ENCODE peak calls at places on chromosome 21, in ten cellular contexts. C is BE2C, K is heart left ventricle, U is esophagus muscularis mucosa, E is tibial artery, D is fibroblast of lung, L is spleen, B is A549, V is esophagus squamous epithelium, X is cardiac muscle cell. R is an unnamed sample.
A peak's percentile ranks its signal among the peaks of the same experiment; 100 is the strongest.

GRCh38 chr21:33053986-33054385 is 16.0 kb upstream of the OLIG1 start:
- DNase-seq in C (no peak), K (no peak), U (no peak), E (no peak), D (no peak), L (no peak), B (no peak), V (no peak), X (no peak), R (no peak)

GRCh38 chr21:38811257-38811656 is 5.5 kb downstream of the ETS2 start:
- DNase-seq in C (no peak), K (no peak), U (no peak), E (no peak), D (peak; percentile 89), L (no peak), B (peak; percentile 35), V (no peak), X (no peak), R (no peak)

GRCh38 chr21:33481314-33481943 is 1.7 kb upstream of the TMEM50B start:
- DNase-seq in C (no peak), K (no peak), U (no peak), E (no peak), D (no peak), L (no peak), B (no peak), V (no peak), X (no peak), R (no peak)

GRCh38 chr21:24895885-24896734 is 711.2 kb downstream of the MRPL39 start:
- DNase-seq in C (peak; percentile 50), K (no peak), U (no peak), E (no peak), D (peak; percentile 52), L (no peak), B (no peak), V (no peak), X (peak; percentile 29), R (no peak)

GRCh38 chr21:31201548-31201947 is 142.5 kb downstream of the TIAM1 start:
- DNase-seq in C (no peak), K (peak; percentile 34), U (no peak), E (peak; percentile 84), D (peak; percentile 63), L (no peak), B (no peak), V (no peak), X (no peak), R (no peak)

GRCh38 chr21:45525910-45526306 is 16.3 kb downstream of the SLC19A1 start:
- DNase-seq in C (peak; percentile 8), K (no peak), U (no peak), E (no peak), D (no peak), L (peak; percentile 64), B (no peak), V (no peak), X (no peak), R (peak; percentile 20)

GRCh38 chr21:33939224-33939623 is 23.6 kb upstream of the ATP5PO start:
- DNase-seq in C (no peak), K (no peak), U (no peak), E (no peak), D (peak; percentile 52), L (no peak), B (no peak), V (no peak), X (no peak), R (no peak)

GRCh38 chr21:33682992-33683627 is 40.8 kb downstream of the ITSN1 start:
- DNase-seq in C (no peak), K (no peak), U (no peak), E (no peak), D (peak; percentile 77), L (no peak), B (peak; percentile 77), V (no peak), X (peak; percentile 28), R (no peak)

GRCh38 chr21:40844935-40845334 is 2.0 kb downstream of the DSCAM start:
- DNase-seq in C (no peak), K (no peak), U (peak; percentile 39), E (no peak), D (no peak), L (no peak), B (no peak), V (no peak), X (no peak), R (no peak)

GRCh38 chr21:40840441-40840840 is 6.5 kb downstream of the DSCAM start:
- DNase-seq in C (no peak), K (no peak), U (peak; percentile 24), E (no peak), D (no peak), L (no peak), B (no peak), V (no peak), X (no peak), R (no peak)

GRCh38 chr21:40839551-40839950 is 7.4 kb downstream of the DSCAM start:
- DNase-seq in C (no peak), K (no peak), U (no peak), E (no peak), D (no peak), L (no peak), B (no peak), V (no peak), X (peak; percentile 9), R (no peak)

GRCh38 chr21:40842197-40842552 is 4.8 kb downstream of the DSCAM start:
- DNase-seq in C (no peak), K (no peak), U (no peak), E (no peak), D (no peak), L (no peak), B (no peak), V (no peak), X (no peak), R (no peak)

GRCh38 chr21:40841524-40842196 is 5.3 kb downstream of the DSCAM start:
- DNase-seq in C (peak; percentile 12), K (peak; percentile 29), U (peak; percentile 91), E (peak; percentile 28), D (no peak), L (peak; percentile 74), B (peak; percentile 42), V (no peak), X (peak; percentile 88), R (peak; percentile 65)
- TF ChIP-seq CTCF in C (no peak), K (peak; percentile 18), U (peak; percentile 43), E (no peak), D (no peak), L (no peak), B (no peak), V (peak; percentile 19), X (no peak), R (peak; percentile 48)

GRCh38 chr21:42105916-42106315 is 34.8 kb downstream of the UMODL1 start:
- DNase-seq in C (no peak), K (no peak), U (no peak), E (no peak), D (no peak), L (peak; percentile 69), B (no peak), V (no peak), X (no peak), R (no peak)
- H3K4me1 ChIP-seq in C (no peaks in the 10 kb centered on the region), K (peaks cover 8% of the 10 kb centered on the region), U (peaks cover 6% of the 10 kb centered on the region), E (peaks cover 6% of the 10 kb centered on the region), D (no peaks in the 10 kb centered on the region), L (peaks cover 20% of the 10 kb centered on the region), B (no peaks in the 10 kb centered on the region), V (peaks cover 12% of the 10 kb centered on the region), X (no peaks in the 10 kb centered on the region), R (peaks cover 8% of the 10 kb centered on the region)

GRCh38 chr21:18147678-18148077 is 97.0 kb upstream of the CHODL start:
- DNase-seq in C (no peak), K (no peak), U (no peak), E (no peak), D (no peak), L (no peak), B (no peak), V (no peak), X (peak; percentile 42), R (no peak)

GRCh38 chr21:18155508-18156193 is 89.0 kb upstream of the CHODL start:
- DNase-seq in C (no peak), K (no peak), U (no peak), E (no peak), D (no peak), L (no peak), B (no peak), V (no peak), X (peak; percentile 55), R (no peak)

GRCh38 chr21:18151046-18151445 is 93.6 kb upstream of the CHODL start:
- DNase-seq in C (no peak), K (no peak), U (no peak), E (no peak), D (no peak), L (no peak), B (no peak), V (no peak), X (no peak), R (no peak)

GRCh38 chr21:18153063-18153462 is 91.6 kb upstream of the CHODL start:
- DNase-seq in C (peak; percentile 5), K (no peak), U (no peak), E (no peak), D (no peak), L (no peak), B (no peak), V (no peak), X (no peak), R (no peak)
- TF ChIP-seq CTCF in C (no peak), K (no peak), U (no peak), E (no peak), D (no peak), L (no peak), B (no peak), V (no peak), X (no peak), R (no peak)

GRCh38 chr21:42320791-42321190 is 5.6 kb upstream of the TFF3 start:
- DNase-seq in C (no peak), K (no peak), U (no peak), E (no peak), D (no peak), L (no peak), B (no peak), V (no peak), X (no peak), R (no peak)

GRCh38 chr21:42321845-42322244 is 6.6 kb upstream of the TFF3 start:
- DNase-seq in C (no peak), K (no peak), U (no peak), E (no peak), D (no peak), L (no peak), B (no peak), V (no peak), X (no peak), R (no peak)

GRCh38 chr21:42319368-42319767 is 4.2 kb upstream of the TFF3 start:
- DNase-seq in C (no peak), K (no peak), U (no peak), E (no peak), D (no peak), L (peak; percentile 89), B (no peak), V (no peak), X (no peak), R (no peak)

GRCh38 chr21:42319851-42320602 is 4.8 kb upstream of the TFF3 start:
- DNase-seq in C (no peak), K (no peak), U (no peak), E (no peak), D (no peak), L (peak; percentile 80), B (no peak), V (no peak), X (no peak), R (no peak)

DNA sequence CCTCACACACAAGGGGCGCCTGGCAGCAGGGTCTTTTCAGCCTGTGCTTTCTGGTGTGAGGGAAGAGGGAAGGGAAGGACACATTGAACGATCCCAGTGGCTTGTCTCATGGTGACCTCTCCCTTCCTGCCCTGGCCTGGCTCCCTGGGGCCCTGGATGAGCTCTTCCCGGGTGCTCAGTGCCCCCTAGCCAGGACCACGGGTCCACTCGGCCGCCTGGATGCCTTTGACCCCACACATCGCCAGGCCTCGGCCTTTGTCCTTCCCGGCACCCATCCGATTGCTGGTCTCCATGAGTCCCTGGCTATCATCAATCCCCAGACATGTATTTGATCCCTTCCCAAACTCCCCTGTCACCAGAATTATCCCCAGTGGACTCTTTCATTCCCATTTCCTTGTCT is 6.0 kb upstream of the TFF3 start:
- DNase-seq in C (no peak), K (no peak), U (no peak), E (no peak), D (no peak), L (no peak), B (no peak), V (no peak), X (no peak), R (no peak)
- H3K4me1 ChIP-seq in C (no peaks in the 10 kb centered on the region), K (peaks cover 10% of the 10 kb centered on the region), U (no peaks in the 10 kb centered on the region), E (no peaks in the 10 kb centered on the region), D (no peaks in the 10 kb centered on the region), L (peaks cover 30% of the 10 kb centered on the region), B (no peaks in the 10 kb centered on the region), V (no peaks in the 10 kb centered on the region), X (no peaks in the 10 kb centered on the region), R (peaks cover 8% of the 10 kb centered on the region)

R was measured in lower lobe of right lung.